ENCODE peak calls at places on chromosomes 16 and 17, in eight cellular contexts. Y is mucosa of descending colon, C is RCC 7860, H is sigmoid colon, R is NCI-H510A, A is hippocampal formation, B is hypothalamus, L is GM12865. S is an unnamed sample.

GRCh38 chr17:78142113-78142861 is 3.9 kb upstream of the C17orf99 start:
- DNase-seq in Y (peak), C (peak), H (no peak), R (peak), A (no peak), B (no peak), L (no peak), S (no peak)

GRCh38 chr16:14487579-14487978 is 142.5 kb downstream of the PARN start:
- DNase-seq in Y (no peak), C (no peak), H (no peak), R (no peak), A (no peak), B (no peak), L (no peak), S (no peak)

GRCh38 chr16:20763461-20764232 is at the start of gene ACSM3:
- DNase-seq in Y (no peak), C (peak), H (peak), R (no peak), A (peak), B (no peak), L (peak), S (peak)

GRCh38 chr16:910181-910580 is 60.6 kb downstream of the LMF1 start:
- DNase-seq in Y (no peak), C (no peak), H (no peak), R (no peak), A (no peak), B (no peak), L (no peak), S (no peak)

GRCh38 chr16:31458073-31458834 is 1.0 kb upstream of the ARMC5 start:
- DNase-seq in Y (peak), C (no peak), H (peak), R (peak), A (no peak), B (no peak), L (peak), S (no peak)

GRCh38 chr16:66344533-66345145 is 21.9 kb upstream of the CDH5 start:
- DNase-seq in Y (no peak), C (peak), H (no peak), R (no peak), A (peak), B (no peak), L (peak), S (no peak)

GRCh38 chr16:57265850-57266530 is 18.5 kb downstream of the PLLP start:
- DNase-seq in Y (peak), C (peak), H (no peak), R (peak), A (peak), B (peak), L (no peak), S (no peak)

GRCh38 chr16:27841061-27841801 is 222.3 kb downstream of the GSG1L start:
- DNase-seq in Y (no peak), C (no peak), H (peak), R (no peak), A (no peak), B (no peak), L (no peak), S (no peak)

GRCh38 chr16:8944113-8944765 is 19.5 kb downstream of the USP7 start:
- DNase-seq in Y (no peak), C (no peak), H (no peak), R (no peak), A (no peak), B (no peak), L (peak), S (no peak)

GRCh38 chr16:15961060-15961511 is 11.7 kb downstream of the ABCC1 start:
- DNase-seq in Y (no peak), C (no peak), H (no peak), R (no peak), A (no peak), B (no peak), L (peak), S (no peak)

GRCh38 chr17:63694229-63694973 is 5.5 kb downstream of the LIMD2 start:
- DNase-seq in Y (no peak), C (no peak), H (no peak), R (no peak), A (no peak), B (no peak), L (peak), S (no peak)

GRCh38 chr17:68562736-68563135 is 38.4 kb downstream of the FAM20A start:
- DNase-seq in Y (no peak), C (no peak), H (no peak), R (no peak), A (no peak), B (no peak), L (no peak), S (no peak)

GRCh38 chr17:39110435-39111136 is 40.9 kb downstream of the PLXDC1 start:
- DNase-seq in Y (no peak), C (peak), H (no peak), R (no peak), A (no peak), B (no peak), L (no peak), S (no peak)

GRCh38 chr17:31067699-31068184 is 27.0 kb upstream of the NF1 start:
- DNase-seq in Y (no peak), C (peak), H (no peak), R (no peak), A (no peak), B (no peak), L (no peak), S (no peak)